ENCODE peak calls at places on chromosome 12, in seven cellular contexts. One of them, this sample, is unnamed.

GRCh38 chr12:115956674-115957073 is 320.8 kb downstream of the MED13L start:
- DNase-seq in renal cortical epithelial cell: peak; percentile 18
- DNase-seq in fibroblast of lung: no peak
- DNase-seq in small intestine: no peak
- DNase-seq in amniotic stem cell: no peak
- DNase-seq in central memory CD4-positive, alpha-beta T cell: no peak
- DNase-seq in lower leg skin: no peak
- DNase-seq in this sample: no peak

GRCh38 chr12:93763746-93764147 is 86.6 kb downstream of the CRADD start:
- DNase-seq in renal cortical epithelial cell: no peak
- DNase-seq in fibroblast of lung: no peak
- DNase-seq in small intestine: no peak
- DNase-seq in amniotic stem cell: no peak
- DNase-seq in central memory CD4-positive, alpha-beta T cell: no peak
- DNase-seq in lower leg skin: no peak
- DNase-seq in this sample: no peak

GRCh38 chr12:125773033-125773432 is 707.8 kb downstream of the AACS start:
- DNase-seq in renal cortical epithelial cell: no peak
- DNase-seq in fibroblast of lung: no peak
- DNase-seq in small intestine: no peak
- DNase-seq in amniotic stem cell: no peak
- DNase-seq in central memory CD4-positive, alpha-beta T cell: no peak
- DNase-seq in lower leg skin: no peak
- DNase-seq in this sample: peak; percentile 38

GRCh38 chr12:76614364-76614763 is 54.8 kb upstream of the OSBPL8 start:
- DNase-seq in renal cortical epithelial cell: no peak
- DNase-seq in fibroblast of lung: no peak
- DNase-seq in small intestine: no peak
- DNase-seq in amniotic stem cell: no peak
- DNase-seq in central memory CD4-positive, alpha-beta T cell: no peak
- DNase-seq in lower leg skin: no peak
- DNase-seq in this sample: no peak

GRCh38 chr12:52210925-52211650 is 19.3 kb upstream of the KRT80 start:
- DNase-seq in renal cortical epithelial cell: no peak
- DNase-seq in fibroblast of lung: no peak
- DNase-seq in small intestine: no peak
- DNase-seq in amniotic stem cell: no peak
- DNase-seq in central memory CD4-positive, alpha-beta T cell: no peak
- DNase-seq in lower leg skin: peak; percentile 81
- DNase-seq in this sample: no peak

GRCh38 chr12:108823804-108824203 is 33.6 kb downstream of the SSH1 start:
- DNase-seq in renal cortical epithelial cell: peak; percentile 55
- DNase-seq in fibroblast of lung: no peak
- DNase-seq in small intestine: no peak
- DNase-seq in amniotic stem cell: no peak
- DNase-seq in central memory CD4-positive, alpha-beta T cell: no peak
- DNase-seq in lower leg skin: no peak
- DNase-seq in this sample: no peak

GRCh38 chr12:108241961-108242360 is 97.2 kb downstream of the CMKLR1 start:
- DNase-seq in renal cortical epithelial cell: no peak
- DNase-seq in fibroblast of lung: no peak
- DNase-seq in small intestine: no peak
- DNase-seq in amniotic stem cell: no peak
- DNase-seq in central memory CD4-positive, alpha-beta T cell: no peak
- DNase-seq in lower leg skin: peak; percentile 68
- DNase-seq in this sample: no peak

GRCh38 chr12:132395908-132396305 is 66.5 kb upstream of the GALNT9 start:
- DNase-seq in renal cortical epithelial cell: no peak
- DNase-seq in fibroblast of lung: no peak
- DNase-seq in small intestine: no peak
- DNase-seq in amniotic stem cell: no peak
- DNase-seq in central memory CD4-positive, alpha-beta T cell: no peak
- DNase-seq in lower leg skin: peak; percentile 84
- DNase-seq in this sample: peak; percentile 75

GRCh38 chr12:93676408-93677194 is 574 bp upstream of the CRADD start:
- DNase-seq in renal cortical epithelial cell: no peak
- DNase-seq in fibroblast of lung: no peak
- DNase-seq in small intestine: peak; percentile 10
- DNase-seq in amniotic stem cell: no peak
- DNase-seq in central memory CD4-positive, alpha-beta T cell: no peak
- DNase-seq in lower leg skin: no peak
- DNase-seq in this sample: no peak

GRCh38 chr12:117119592-117120198 is 20.5 kb upstream of the TESC start:
- DNase-seq in renal cortical epithelial cell: no peak
- DNase-seq in fibroblast of lung: no peak
- DNase-seq in small intestine: peak; percentile 37
- DNase-seq in amniotic stem cell: no peak
- DNase-seq in central memory CD4-positive, alpha-beta T cell: peak; percentile 21
- DNase-seq in lower leg skin: no peak
- DNase-seq in this sample: no peak

GRCh38 chr12:53185582-53186153 is 4.9 kb upstream of the CSAD start:
- DNase-seq in renal cortical epithelial cell: no peak
- DNase-seq in fibroblast of lung: no peak
- DNase-seq in small intestine: no peak
- DNase-seq in amniotic stem cell: no peak
- DNase-seq in central memory CD4-positive, alpha-beta T cell: no peak
- DNase-seq in lower leg skin: peak; percentile 62
- DNase-seq in this sample: no peak

GRCh38 chr12:69685810-69686209 is 13.3 kb downstream of the BEST3 start:
- DNase-seq in renal cortical epithelial cell: peak; percentile 80
- DNase-seq in fibroblast of lung: peak; percentile 2
- DNase-seq in small intestine: no peak
- DNase-seq in amniotic stem cell: no peak
- DNase-seq in central memory CD4-positive, alpha-beta T cell: no peak
- DNase-seq in lower leg skin: no peak
- DNase-seq in this sample: no peak

GRCh38 chr12:50059440-50060119 is 2.2 kb downstream of the ASIC1 start:
- DNase-seq in renal cortical epithelial cell: no peak
- DNase-seq in fibroblast of lung: no peak
- DNase-seq in small intestine: no peak
- DNase-seq in amniotic stem cell: no peak
- DNase-seq in central memory CD4-positive, alpha-beta T cell: no peak
- DNase-seq in lower leg skin: no peak
- DNase-seq in this sample: no peak

GRCh38 chr12:26361964-26362363 is 166.6 kb downstream of the SSPN start:
- DNase-seq in renal cortical epithelial cell: peak; percentile 8
- DNase-seq in fibroblast of lung: no peak
- DNase-seq in small intestine: peak; percentile 15
- DNase-seq in amniotic stem cell: no peak
- DNase-seq in central memory CD4-positive, alpha-beta T cell: no peak
- DNase-seq in lower leg skin: no peak
- DNase-seq in this sample: no peak

GRCh38 chr12:3218150-3218845 is 141.1 kb downstream of the TSPAN9 start:
- DNase-seq in renal cortical epithelial cell: peak; percentile 52
- DNase-seq in fibroblast of lung: peak; percentile 79
- DNase-seq in small intestine: no peak
- DNase-seq in amniotic stem cell: peak; percentile 61
- DNase-seq in central memory CD4-positive, alpha-beta T cell: no peak
- DNase-seq in lower leg skin: peak; percentile 96
- DNase-seq in this sample: no peak

GRCh38 chr12:132711169-132711843 is 664 bp downstream of the PGAM5 start:
- DNase-seq in renal cortical epithelial cell: no peak
- DNase-seq in fibroblast of lung: peak; percentile 17
- DNase-seq in small intestine: peak; percentile 27
- DNase-seq in amniotic stem cell: no peak
- DNase-seq in central memory CD4-positive, alpha-beta T cell: peak; percentile 9
- DNase-seq in lower leg skin: no peak
- DNase-seq in this sample: no peak

GRCh38 chr12:21971344-21971743 is 30.1 kb upstream of the ABCC9 start:
- DNase-seq in renal cortical epithelial cell: no peak
- DNase-seq in fibroblast of lung: no peak
- DNase-seq in small intestine: no peak
- DNase-seq in amniotic stem cell: no peak
- DNase-seq in central memory CD4-positive, alpha-beta T cell: no peak
- DNase-seq in lower leg skin: no peak
- DNase-seq in this sample: no peak

GRCh38 chr12:6205144-6205539 is 4.9 kb downstream of the CD9 start:
- DNase-seq in renal cortical epithelial cell: no peak
- DNase-seq in fibroblast of lung: no peak
- DNase-seq in small intestine: no peak
- DNase-seq in amniotic stem cell: no peak
- DNase-seq in central memory CD4-positive, alpha-beta T cell: no peak
- DNase-seq in lower leg skin: no peak
- DNase-seq in this sample: no peak

GRCh38 chr12:52789637-52790426 is 6.1 kb downstream of the KRT3 start:
- DNase-seq in renal cortical epithelial cell: no peak
- DNase-seq in fibroblast of lung: no peak
- DNase-seq in small intestine: peak; percentile 46
- DNase-seq in amniotic stem cell: no peak
- DNase-seq in central memory CD4-positive, alpha-beta T cell: no peak
- DNase-seq in lower leg skin: no peak
- DNase-seq in this sample: no peak

GRCh38 chr12:69947123-69947522 is 122.1 kb downstream of the MYRFL start:
- DNase-seq in renal cortical epithelial cell: no peak
- DNase-seq in fibroblast of lung: no peak
- DNase-seq in small intestine: no peak
- DNase-seq in amniotic stem cell: no peak
- DNase-seq in central memory CD4-positive, alpha-beta T cell: no peak
- DNase-seq in lower leg skin: no peak
- DNase-seq in this sample: no peak

GRCh38 chr12:48995061-48995879 is 3.9 kb downstream of the DDN start:
- DNase-seq in renal cortical epithelial cell: peak; percentile 60
- DNase-seq in fibroblast of lung: peak; percentile 79
- DNase-seq in small intestine: peak; percentile 80
- DNase-seq in amniotic stem cell: peak; percentile 66
- DNase-seq in central memory CD4-positive, alpha-beta T cell: no peak
- DNase-seq in lower leg skin: peak; percentile 95
- DNase-seq in this sample: peak; percentile 81

GRCh38 chr12:92253301-92253700 is 107.7 kb upstream of the BTG1 start:
- DNase-seq in renal cortical epithelial cell: no peak
- DNase-seq in fibroblast of lung: no peak
- DNase-seq in small intestine: no peak
- DNase-seq in amniotic stem cell: no peak
- DNase-seq in central memory CD4-positive, alpha-beta T cell: no peak
- DNase-seq in lower leg skin: no peak
- DNase-seq in this sample: no peak

GRCh38 chr12:27790179-27790578 is 10.1 kb upstream of the MANSC4 start:
- DNase-seq in renal cortical epithelial cell: no peak
- DNase-seq in fibroblast of lung: no peak
- DNase-seq in small intestine: no peak
- DNase-seq in amniotic stem cell: no peak
- DNase-seq in central memory CD4-positive, alpha-beta T cell: no peak
- DNase-seq in lower leg skin: no peak
- DNase-seq in this sample: no peak

GRCh38 chr12:93896427-93896826 is 219.3 kb downstream of the CRADD start:
- DNase-seq in renal cortical epithelial cell: no peak
- DNase-seq in fibroblast of lung: no peak
- DNase-seq in small intestine: no peak
- DNase-seq in amniotic stem cell: no peak
- DNase-seq in central memory CD4-positive, alpha-beta T cell: no peak
- DNase-seq in lower leg skin: no peak
- DNase-seq in this sample: no peak

GRCh38 chr12:51631021-51631420 is 40.0 kb downstream of the SCN8A start:
- DNase-seq in renal cortical epithelial cell: no peak
- DNase-seq in fibroblast of lung: no peak
- DNase-seq in small intestine: no peak
- DNase-seq in amniotic stem cell: no peak
- DNase-seq in central memory CD4-positive, alpha-beta T cell: no peak
- DNase-seq in lower leg skin: no peak
- DNase-seq in this sample: no peak

GRCh38 chr12:56188786-56189335 is 422 bp downstream of the SMARCC2 start:
- DNase-seq in renal cortical epithelial cell: no peak
- DNase-seq in fibroblast of lung: no peak
- DNase-seq in small intestine: peak; percentile 21
- DNase-seq in amniotic stem cell: no peak
- DNase-seq in central memory CD4-positive, alpha-beta T cell: peak; percentile 14
- DNase-seq in lower leg skin: no peak
- DNase-seq in this sample: no peak

GRCh38 chr12:100403446-100403845 is 46.6 kb downstream of the SLC17A8 start:
- DNase-seq in renal cortical epithelial cell: peak; percentile 21
- DNase-seq in fibroblast of lung: peak; percentile 7
- DNase-seq in small intestine: peak; percentile 57
- DNase-seq in amniotic stem cell: no peak
- DNase-seq in central memory CD4-positive, alpha-beta T cell: no peak
- DNase-seq in lower leg skin: no peak
- DNase-seq in this sample: no peak

GRCh38 chr12:57008113-57008687 is 1.9 kb upstream of the ZBTB39 start:
- DNase-seq in renal cortical epithelial cell: peak; percentile 72
- DNase-seq in fibroblast of lung: peak; percentile 84
- DNase-seq in small intestine: peak; percentile 61
- DNase-seq in amniotic stem cell: peak; percentile 22
- DNase-seq in central memory CD4-positive, alpha-beta T cell: peak; percentile 51
- DNase-seq in lower leg skin: no peak
- DNase-seq in this sample: no peak

GRCh38 chr12:80189241-80189640 is 89.9 kb downstream of the OTOGL start:
- DNase-seq in renal cortical epithelial cell: peak; percentile 24
- DNase-seq in fibroblast of lung: peak; percentile 87
- DNase-seq in small intestine: no peak
- DNase-seq in amniotic stem cell: peak; percentile 22
- DNase-seq in central memory CD4-positive, alpha-beta T cell: no peak
- DNase-seq in lower leg skin: no peak
- DNase-seq in this sample: no peak

GRCh38 chr12:100404769-100405407 is 48.0 kb downstream of the SLC17A8 start:
- DNase-seq in renal cortical epithelial cell: peak; percentile 21
- DNase-seq in fibroblast of lung: peak; percentile 50
- DNase-seq in small intestine: no peak
- DNase-seq in amniotic stem cell: no peak
- DNase-seq in central memory CD4-positive, alpha-beta T cell: no peak
- DNase-seq in lower leg skin: peak; percentile 43
- DNase-seq in this sample: no peak

GRCh38 chr12:121803861-121804416 is at the start of gene SETD1B:
- DNase-seq in renal cortical epithelial cell: no peak
- DNase-seq in fibroblast of lung: peak; percentile 61
- DNase-seq in small intestine: peak; percentile 65
- DNase-seq in amniotic stem cell: no peak
- DNase-seq in central memory CD4-positive, alpha-beta T cell: peak; percentile 43
- DNase-seq in lower leg skin: peak; percentile 90
- DNase-seq in this sample: peak; percentile 47

This sample was measured in posterior cingulate gyrus.